ENCODE peak calls at places on chromosomes 13 and 19, in nine cellular contexts. One of them, this sample, is unnamed.

GRCh38 chr19:53328967-53329366 is 4.6 kb upstream of the ZNF845 start:
- DNase-seq in substantia nigra: no peak
- DNase-seq in H54: no peak
- DNase-seq in lung microvascular endothelial cell: no peak
- DNase-seq in cerebellar cortex: peak; percentile 33
- DNase-seq in stimulated activated CD4-positive, alpha-beta T cell treated with anti-CD3 and anti-CD28 coated beads, Interleukin-4, amount 100 ng/mL, for 1 hour: no peak
- DNase-seq in GM23248: peak; percentile 62
- DNase-seq in CD4-positive, alpha-beta memory T cell: no peak
- DNase-seq in M059J: peak; percentile 29
- DNase-seq in this sample: no peak

GRCh38 chr13:112892759-112893569 is 76.0 kb upstream of the MCF2L start:
- DNase-seq in GM23248: no peak
- DNase-seq in H54: no peak
- DNase-seq in stimulated activated CD4-positive, alpha-beta T cell treated with anti-CD3 and anti-CD28 coated beads, Interleukin-4, amount 100 ng/mL, for 1 hour: no peak
- DNase-seq in cerebellar cortex: no peak
- DNase-seq in lung microvascular endothelial cell: no peak
- DNase-seq in substantia nigra: no peak
- DNase-seq in CD4-positive, alpha-beta memory T cell: no peak
- DNase-seq in M059J: no peak
- DNase-seq in this sample: no peak

GRCh38 chr13:27821566-27821965 is 29.3 kb downstream of the GSX1 start:
- DNase-seq in substantia nigra: no peak
- DNase-seq in cerebellar cortex: no peak
- DNase-seq in CD4-positive, alpha-beta memory T cell: no peak
- DNase-seq in GM23248: no peak
- DNase-seq in M059J: no peak
- DNase-seq in H54: no peak
- DNase-seq in stimulated activated CD4-positive, alpha-beta T cell treated with anti-CD3 and anti-CD28 coated beads, Interleukin-4, amount 100 ng/mL, for 1 hour: no peak
- DNase-seq in lung microvascular endothelial cell: no peak
- DNase-seq in this sample: no peak

GRCh38 chr13:101473458-101473857 is 21.0 kb downstream of the ITGBL1 start:
- DNase-seq in H54: peak; percentile 44
- DNase-seq in M059J: peak; percentile 89
- DNase-seq in substantia nigra: peak; percentile 24
- DNase-seq in cerebellar cortex: no peak
- DNase-seq in CD4-positive, alpha-beta memory T cell: no peak
- DNase-seq in lung microvascular endothelial cell: peak; percentile 69
- DNase-seq in stimulated activated CD4-positive, alpha-beta T cell treated with anti-CD3 and anti-CD28 coated beads, Interleukin-4, amount 100 ng/mL, for 1 hour: no peak
- DNase-seq in GM23248: peak; percentile 91
- DNase-seq in this sample: no peak

GRCh38 chr13:37313383-37313782 is 207.9 kb upstream of the CSNK1A1L start:
- DNase-seq in CD4-positive, alpha-beta memory T cell: no peak
- DNase-seq in cerebellar cortex: no peak
- DNase-seq in H54: no peak
- DNase-seq in GM23248: peak; percentile 90
- DNase-seq in M059J: peak; percentile 50
- DNase-seq in substantia nigra: no peak
- DNase-seq in stimulated activated CD4-positive, alpha-beta T cell treated with anti-CD3 and anti-CD28 coated beads, Interleukin-4, amount 100 ng/mL, for 1 hour: no peak
- DNase-seq in lung microvascular endothelial cell: no peak
- DNase-seq in this sample: no peak

GRCh38 chr19:3575260-3575741 is 2.6 kb downstream of the HMG20B start:
- DNase-seq in cerebellar cortex: peak; percentile 64
- DNase-seq in CD4-positive, alpha-beta memory T cell: no peak
- DNase-seq in stimulated activated CD4-positive, alpha-beta T cell treated with anti-CD3 and anti-CD28 coated beads, Interleukin-4, amount 100 ng/mL, for 1 hour: no peak
- DNase-seq in substantia nigra: no peak
- DNase-seq in H54: no peak
- DNase-seq in M059J: no peak
- DNase-seq in GM23248: no peak
- DNase-seq in lung microvascular endothelial cell: peak; percentile 51
- DNase-seq in this sample: no peak

GRCh38 chr19:383040-383439 is 25.9 kb downstream of the C2CD4C start:
- DNase-seq in H54: no peak
- DNase-seq in lung microvascular endothelial cell: no peak
- DNase-seq in M059J: no peak
- DNase-seq in CD4-positive, alpha-beta memory T cell: no peak
- DNase-seq in substantia nigra: no peak
- DNase-seq in stimulated activated CD4-positive, alpha-beta T cell treated with anti-CD3 and anti-CD28 coated beads, Interleukin-4, amount 100 ng/mL, for 1 hour: no peak
- DNase-seq in GM23248: no peak
- DNase-seq in cerebellar cortex: no peak
- DNase-seq in this sample: no peak

GRCh38 chr19:30227071-30227621 is 145.0 kb upstream of the ZNF536 start:
- DNase-seq in GM23248: no peak
- DNase-seq in lung microvascular endothelial cell: no peak
- DNase-seq in stimulated activated CD4-positive, alpha-beta T cell treated with anti-CD3 and anti-CD28 coated beads, Interleukin-4, amount 100 ng/mL, for 1 hour: no peak
- DNase-seq in substantia nigra: peak; percentile 69
- DNase-seq in M059J: peak; percentile 9
- DNase-seq in cerebellar cortex: peak; percentile 40
- DNase-seq in CD4-positive, alpha-beta memory T cell: no peak
- DNase-seq in H54: peak; percentile 47
- DNase-seq in this sample: no peak

GRCh38 chr19:31073485-31074221 is 275.6 kb downstream of the TSHZ3 start:
- DNase-seq in H54: no peak
- DNase-seq in stimulated activated CD4-positive, alpha-beta T cell treated with anti-CD3 and anti-CD28 coated beads, Interleukin-4, amount 100 ng/mL, for 1 hour: no peak
- DNase-seq in M059J: no peak
- DNase-seq in lung microvascular endothelial cell: no peak
- DNase-seq in substantia nigra: no peak
- DNase-seq in GM23248: no peak
- DNase-seq in cerebellar cortex: no peak
- DNase-seq in CD4-positive, alpha-beta memory T cell: no peak
- DNase-seq in this sample: no peak

GRCh38 chr19:19170053-19170945 is at the start of gene MEF2B:
- DNase-seq in cerebellar cortex: no peak
- DNase-seq in GM23248: peak; percentile 73
- DNase-seq in H54: no peak
- DNase-seq in M059J: no peak
- DNase-seq in stimulated activated CD4-positive, alpha-beta T cell treated with anti-CD3 and anti-CD28 coated beads, Interleukin-4, amount 100 ng/mL, for 1 hour: peak; percentile 82
- DNase-seq in lung microvascular endothelial cell: peak; percentile 61
- DNase-seq in substantia nigra: no peak
- DNase-seq in CD4-positive, alpha-beta memory T cell: peak; percentile 73
- DNase-seq in this sample: peak; percentile 0

GRCh38 chr19:492091-492531 is 4.2 kb upstream of the MADCAM1 start:
- DNase-seq in lung microvascular endothelial cell: no peak
- DNase-seq in M059J: no peak
- DNase-seq in GM23248: peak; percentile 39
- DNase-seq in H54: no peak
- DNase-seq in stimulated activated CD4-positive, alpha-beta T cell treated with anti-CD3 and anti-CD28 coated beads, Interleukin-4, amount 100 ng/mL, for 1 hour: peak; percentile 41
- DNase-seq in cerebellar cortex: no peak
- DNase-seq in CD4-positive, alpha-beta memory T cell: no peak
- DNase-seq in substantia nigra: no peak
- DNase-seq in this sample: no peak

GRCh38 chr19:41915248-41916032 is 12.8 kb downstream of the ERFL start:
- DNase-seq in GM23248: no peak
- DNase-seq in M059J: no peak
- DNase-seq in cerebellar cortex: no peak
- DNase-seq in H54: no peak
- DNase-seq in stimulated activated CD4-positive, alpha-beta T cell treated with anti-CD3 and anti-CD28 coated beads, Interleukin-4, amount 100 ng/mL, for 1 hour: no peak
- DNase-seq in lung microvascular endothelial cell: no peak
- DNase-seq in CD4-positive, alpha-beta memory T cell: no peak
- DNase-seq in substantia nigra: no peak
- DNase-seq in this sample: no peak

GRCh38 chr13:96198038-96198437 is 108.1 kb downstream of the HS6ST3 start:
- DNase-seq in GM23248: no peak
- DNase-seq in substantia nigra: no peak
- DNase-seq in M059J: no peak
- DNase-seq in stimulated activated CD4-positive, alpha-beta T cell treated with anti-CD3 and anti-CD28 coated beads, Interleukin-4, amount 100 ng/mL, for 1 hour: no peak
- DNase-seq in CD4-positive, alpha-beta memory T cell: no peak
- DNase-seq in H54: no peak
- DNase-seq in cerebellar cortex: no peak
- DNase-seq in lung microvascular endothelial cell: no peak
- DNase-seq in this sample: no peak

GRCh38 chr13:109836629-109837607 is 50.5 kb upstream of the IRS2 start:
- DNase-seq in substantia nigra: no peak
- DNase-seq in stimulated activated CD4-positive, alpha-beta T cell treated with anti-CD3 and anti-CD28 coated beads, Interleukin-4, amount 100 ng/mL, for 1 hour: no peak
- DNase-seq in GM23248: no peak
- DNase-seq in cerebellar cortex: no peak
- DNase-seq in H54: no peak
- DNase-seq in lung microvascular endothelial cell: no peak
- DNase-seq in M059J: no peak
- DNase-seq in CD4-positive, alpha-beta memory T cell: no peak
- DNase-seq in this sample: no peak

GRCh38 chr19:4524808-4525562 is 6.7 kb upstream of the PLIN4 start:
- DNase-seq in stimulated activated CD4-positive, alpha-beta T cell treated with anti-CD3 and anti-CD28 coated beads, Interleukin-4, amount 100 ng/mL, for 1 hour: peak; percentile 73
- DNase-seq in H54: peak; percentile 82
- DNase-seq in M059J: peak; percentile 43
- DNase-seq in lung microvascular endothelial cell: peak; percentile 46
- DNase-seq in GM23248: peak; percentile 52
- DNase-seq in substantia nigra: no peak
- DNase-seq in cerebellar cortex: peak; percentile 40
- DNase-seq in CD4-positive, alpha-beta memory T cell: peak; percentile 49
- DNase-seq in this sample: peak; percentile 11

GRCh38 chr19:34960103-34960805 is 3.8 kb downstream of the ZNF792 start:
- DNase-seq in GM23248: peak; percentile 70
- DNase-seq in lung microvascular endothelial cell: peak; percentile 76
- DNase-seq in substantia nigra: no peak
- DNase-seq in CD4-positive, alpha-beta memory T cell: no peak
- DNase-seq in cerebellar cortex: no peak
- DNase-seq in M059J: peak; percentile 99
- DNase-seq in stimulated activated CD4-positive, alpha-beta T cell treated with anti-CD3 and anti-CD28 coated beads, Interleukin-4, amount 100 ng/mL, for 1 hour: no peak
- DNase-seq in H54: peak; percentile 49
- DNase-seq in this sample: no peak

GRCh38 chr13:90070362-90070761 is 1277.1 kb upstream of the MIR17HG start:
- DNase-seq in M059J: no peak
- DNase-seq in GM23248: peak; percentile 5
- DNase-seq in cerebellar cortex: no peak
- DNase-seq in substantia nigra: no peak
- DNase-seq in stimulated activated CD4-positive, alpha-beta T cell treated with anti-CD3 and anti-CD28 coated beads, Interleukin-4, amount 100 ng/mL, for 1 hour: no peak
- DNase-seq in CD4-positive, alpha-beta memory T cell: no peak
- DNase-seq in H54: no peak
- DNase-seq in lung microvascular endothelial cell: no peak
- DNase-seq in this sample: no peak

GRCh38 chr13:54614729-54615128 is 1586.1 kb downstream of the OLFM4 start:
- DNase-seq in stimulated activated CD4-positive, alpha-beta T cell treated with anti-CD3 and anti-CD28 coated beads, Interleukin-4, amount 100 ng/mL, for 1 hour: no peak
- DNase-seq in lung microvascular endothelial cell: no peak
- DNase-seq in H54: no peak
- DNase-seq in M059J: no peak
- DNase-seq in CD4-positive, alpha-beta memory T cell: no peak
- DNase-seq in substantia nigra: no peak
- DNase-seq in cerebellar cortex: no peak
- DNase-seq in GM23248: no peak
- DNase-seq in this sample: no peak

GRCh38 chr19:3762130-3762473 is 380 bp upstream of the MRPL54 start:
- DNase-seq in lung microvascular endothelial cell: no peak
- DNase-seq in H54: no peak
- DNase-seq in GM23248: no peak
- DNase-seq in M059J: no peak
- DNase-seq in substantia nigra: no peak
- DNase-seq in CD4-positive, alpha-beta memory T cell: no peak
- DNase-seq in stimulated activated CD4-positive, alpha-beta T cell treated with anti-CD3 and anti-CD28 coated beads, Interleukin-4, amount 100 ng/mL, for 1 hour: no peak
- DNase-seq in cerebellar cortex: no peak
- DNase-seq in this sample: no peak

GRCh38 chr19:14544047-14544446 is 14.7 kb downstream of the TECR start:
- DNase-seq in cerebellar cortex: no peak
- DNase-seq in substantia nigra: no peak
- DNase-seq in GM23248: no peak
- DNase-seq in CD4-positive, alpha-beta memory T cell: no peak
- DNase-seq in H54: no peak
- DNase-seq in stimulated activated CD4-positive, alpha-beta T cell treated with anti-CD3 and anti-CD28 coated beads, Interleukin-4, amount 100 ng/mL, for 1 hour: no peak
- DNase-seq in M059J: peak; percentile 24
- DNase-seq in lung microvascular endothelial cell: no peak
- DNase-seq in this sample: no peak

GRCh38 chr19:17294051-17294891 is 9.0 kb downstream of the ABHD8 start:
- DNase-seq in GM23248: peak; percentile 49
- DNase-seq in H54: peak; percentile 69
- DNase-seq in substantia nigra: no peak
- DNase-seq in M059J: no peak
- DNase-seq in lung microvascular endothelial cell: peak; percentile 24
- DNase-seq in cerebellar cortex: no peak
- DNase-seq in stimulated activated CD4-positive, alpha-beta T cell treated with anti-CD3 and anti-CD28 coated beads, Interleukin-4, amount 100 ng/mL, for 1 hour: peak; percentile 61
- DNase-seq in CD4-positive, alpha-beta memory T cell: peak; percentile 27
- DNase-seq in this sample: no peak

GRCh38 chr19:46416077-46416709 is 2.8 kb upstream of the CCDC8 start:
- DNase-seq in substantia nigra: peak; percentile 67
- DNase-seq in lung microvascular endothelial cell: peak; percentile 29
- DNase-seq in H54: peak; percentile 33
- DNase-seq in CD4-positive, alpha-beta memory T cell: no peak
- DNase-seq in GM23248: peak; percentile 86
- DNase-seq in M059J: peak; percentile 77
- DNase-seq in cerebellar cortex: peak; percentile 73
- DNase-seq in stimulated activated CD4-positive, alpha-beta T cell treated with anti-CD3 and anti-CD28 coated beads, Interleukin-4, amount 100 ng/mL, for 1 hour: peak; percentile 19
- DNase-seq in this sample: peak; percentile 63

GRCh38 chr19:19319725-19320361 is 466 bp downstream of the SUGP1 start:
- DNase-seq in substantia nigra: no peak
- DNase-seq in stimulated activated CD4-positive, alpha-beta T cell treated with anti-CD3 and anti-CD28 coated beads, Interleukin-4, amount 100 ng/mL, for 1 hour: no peak
- DNase-seq in H54: no peak
- DNase-seq in CD4-positive, alpha-beta memory T cell: no peak
- DNase-seq in cerebellar cortex: no peak
- DNase-seq in M059J: peak; percentile 15
- DNase-seq in GM23248: peak; percentile 36
- DNase-seq in lung microvascular endothelial cell: no peak
- DNase-seq in this sample: no peak

GRCh38 chr13:45468676-45469075 is 3.9 kb downstream of the COG3 start:
- DNase-seq in CD4-positive, alpha-beta memory T cell: no peak
- DNase-seq in GM23248: peak; percentile 17
- DNase-seq in cerebellar cortex: no peak
- DNase-seq in H54: no peak
- DNase-seq in substantia nigra: no peak
- DNase-seq in lung microvascular endothelial cell: no peak
- DNase-seq in M059J: no peak
- DNase-seq in stimulated activated CD4-positive, alpha-beta T cell treated with anti-CD3 and anti-CD28 coated beads, Interleukin-4, amount 100 ng/mL, for 1 hour: no peak
- DNase-seq in this sample: no peak

GRCh38 chr13:77339408-77339807 is 12.5 kb upstream of the MYCBP2 start:
- DNase-seq in H54: no peak
- DNase-seq in M059J: no peak
- DNase-seq in cerebellar cortex: no peak
- DNase-seq in stimulated activated CD4-positive, alpha-beta T cell treated with anti-CD3 and anti-CD28 coated beads, Interleukin-4, amount 100 ng/mL, for 1 hour: no peak
- DNase-seq in GM23248: no peak
- DNase-seq in substantia nigra: no peak
- DNase-seq in lung microvascular endothelial cell: no peak
- DNase-seq in CD4-positive, alpha-beta memory T cell: no peak
- DNase-seq in this sample: no peak

GRCh38 chr13:30256713-30257432 is 50.5 kb downstream of the KATNAL1 start:
- DNase-seq in stimulated activated CD4-positive, alpha-beta T cell treated with anti-CD3 and anti-CD28 coated beads, Interleukin-4, amount 100 ng/mL, for 1 hour: no peak
- DNase-seq in CD4-positive, alpha-beta memory T cell: no peak
- DNase-seq in GM23248: peak; percentile 12
- DNase-seq in substantia nigra: no peak
- DNase-seq in H54: no peak
- DNase-seq in lung microvascular endothelial cell: no peak
- DNase-seq in cerebellar cortex: peak; percentile 19
- DNase-seq in M059J: no peak
- DNase-seq in this sample: no peak

GRCh38 chr19:43699506-43700367 is 16.1 kb upstream of the IRGC start:
- DNase-seq in CD4-positive, alpha-beta memory T cell: no peak
- DNase-seq in stimulated activated CD4-positive, alpha-beta T cell treated with anti-CD3 and anti-CD28 coated beads, Interleukin-4, amount 100 ng/mL, for 1 hour: no peak
- DNase-seq in lung microvascular endothelial cell: peak; percentile 48
- DNase-seq in GM23248: peak; percentile 52
- DNase-seq in cerebellar cortex: no peak
- DNase-seq in H54: no peak
- DNase-seq in substantia nigra: peak; percentile 9
- DNase-seq in M059J: peak; percentile 20
- DNase-seq in this sample: peak; percentile 41